ENCODE peak calls at places on chromosome X, in seven cellular contexts. N, B, H, G, M, V and U are unnamed samples.

GRCh38 chrX:69096963-69097362 is 68.3 kb downstream of the PJA1 start:
- DNase-seq in G (no peak), B (no peak), V (no peak), H (no peak), M (no peak), N (no peak), U (no peak)

GRCh38 chrX:69968956-69969355 is 80.8 kb downstream of the AWAT2 start:
- DNase-seq in B (no peak), N (no peak), V (no peak), H (no peak), M (no peak), G (no peak), U (no peak)

GRCh38 chrX:22351966-22352365 is 79.3 kb downstream of the CBLL2 start:
- DNase-seq in N (no peak), G (no peak), M (no peak), V (peak; percentile 45), B (no peak), H (no peak), U (no peak)

GRCh38 chrX:41481264-41482109 is 34.3 kb downstream of the NYX start:
- DNase-seq in H (peak; percentile 50), N (no peak), V (peak; percentile 27), M (no peak), B (no peak), G (no peak), U (peak; percentile 21)

GRCh38 chrX:3638280-3638873 is 75.1 kb downstream of the PRKX start:
- DNase-seq in G (peak; percentile 48), H (peak; percentile 75), N (no peak), B (no peak), V (peak; percentile 58), M (no peak), U (peak; percentile 16)

GRCh38 chrX:19889582-19890342 is 2.4 kb upstream of the SH3KBP1 start:
- DNase-seq in M (no peak), V (peak; percentile 70), N (no peak), B (no peak), G (peak; percentile 83), H (peak; percentile 15), U (peak; percentile 52)

GRCh38 chrX:24759786-24760185 is 66.1 kb downstream of the POLA1 start:
- DNase-seq in H (no peak), V (no peak), M (no peak), G (no peak), B (no peak), N (no peak), U (no peak)

GRCh38 chrX:10851809-10852208 is 231.4 kb upstream of the MID1 start:
- DNase-seq in M (no peak), B (no peak), H (no peak), G (no peak), N (no peak), V (no peak), U (no peak)

GRCh38 chrX:6226053-6226645 is 2.5 kb downstream of the NLGN4X start:
- DNase-seq in N (peak; percentile 73), V (no peak), B (no peak), G (no peak), H (peak; percentile 63), M (no peak), U (no peak)

GRCh38 chrX:18983711-18984380 is at the start of gene PHKA2:
- DNase-seq in H (no peak), V (peak; percentile 70), N (peak; percentile 90), B (peak; percentile 74), M (peak; percentile 48), G (no peak), U (peak; percentile 48)

GRCh38 chrX:67544871-67545771 is 1.3 kb downstream of the AR start:
- DNase-seq in G (peak; percentile 22), H (peak; percentile 48), N (peak; percentile 78), B (peak; percentile 34), M (no peak), V (peak; percentile 63), U (peak; percentile 70)

GRCh38 chrX:10749113-10749512 is 128.7 kb upstream of the MID1 start:
- DNase-seq in G (peak; percentile 14), V (peak; percentile 82), M (no peak), B (no peak), H (no peak), N (no peak), U (no peak)

GRCh38 chrX:37594755-37595382 is 23.4 kb downstream of the LANCL3 start:
- DNase-seq in G (no peak), V (no peak), N (no peak), H (no peak), M (no peak), B (no peak), U (no peak)

GRCh38 chrX:72247206-72247944 is 8.5 kb upstream of the ERCC6L start:
- DNase-seq in B (peak; percentile 43), N (no peak), M (peak; percentile 74), V (no peak), G (peak; percentile 27), H (no peak), U (no peak)

GRCh38 chrX:72238721-72239475 is at the start of gene ERCC6L:
- DNase-seq in B (peak; percentile 90), V (peak; percentile 90), N (peak; percentile 95), M (peak; percentile 87), H (peak; percentile 92), G (peak; percentile 80), U (peak; percentile 81)

GRCh38 chrX:72245461-72246089 is 6.7 kb upstream of the ERCC6L start:
- DNase-seq in B (peak; percentile 48), M (peak; percentile 67), V (peak; percentile 68), N (peak; percentile 81), G (peak; percentile 61), H (peak; percentile 71), U (peak; percentile 43)

GRCh38 chrX:72240976-72241375 is 2.1 kb upstream of the ERCC6L start:
- DNase-seq in N (no peak), M (no peak), V (no peak), H (no peak), B (no peak), G (no peak), U (no peak)

GRCh38 chrX:72243472-72243871 is 4.6 kb upstream of the ERCC6L start:
- DNase-seq in B (no peak), N (no peak), V (peak; percentile 55), G (peak; percentile 51), M (no peak), H (no peak), U (peak; percentile 21)
- H3K36me3 ChIP-seq in B (no peaks in the 10 kb centered on the region), N (no peaks in the 10 kb centered on the region), V (no peaks in the 10 kb centered on the region), G (no peaks in the 10 kb centered on the region), M (no peaks in the 10 kb centered on the region), H (no peaks in the 10 kb centered on the region), U (no peaks in the 10 kb centered on the region)

GRCh38 chrX:2492536-2493218 is 8.1 kb downstream of the DHRSX start:
- DNase-seq in G (no peak), B (no peak), H (no peak), V (no peak), M (no peak), N (no peak), U (no peak)
- H3K36me3 ChIP-seq in G (peaks cover 43% of the 10 kb centered on the region), B (peaks cover 45% of the 10 kb centered on the region), H (no peaks in the 10 kb centered on the region), V (no peaks in the 10 kb centered on the region), M (peaks cover 40% of the 10 kb centered on the region), N (peaks cover 16% of the 10 kb centered on the region), U (peaks cover 46% of the 10 kb centered on the region)

GRCh38 chrX:123625477-123625876 is 107.4 kb downstream of the THOC2 start:
- DNase-seq in M (no peak), V (no peak), N (no peak), H (no peak), G (no peak), B (no peak), U (no peak)
- H3K36me3 ChIP-seq in M (peaks cover 3% of the 10 kb centered on the region), V (peaks cover 27% of the 10 kb centered on the region), N (no peaks in the 10 kb centered on the region), H (peaks cover 9% of the 10 kb centered on the region), G (peaks cover 9% of the 10 kb centered on the region), B (peaks cover 86% of the 10 kb centered on the region), U (peaks cover 28% of the 10 kb centered on the region)

DNA sequence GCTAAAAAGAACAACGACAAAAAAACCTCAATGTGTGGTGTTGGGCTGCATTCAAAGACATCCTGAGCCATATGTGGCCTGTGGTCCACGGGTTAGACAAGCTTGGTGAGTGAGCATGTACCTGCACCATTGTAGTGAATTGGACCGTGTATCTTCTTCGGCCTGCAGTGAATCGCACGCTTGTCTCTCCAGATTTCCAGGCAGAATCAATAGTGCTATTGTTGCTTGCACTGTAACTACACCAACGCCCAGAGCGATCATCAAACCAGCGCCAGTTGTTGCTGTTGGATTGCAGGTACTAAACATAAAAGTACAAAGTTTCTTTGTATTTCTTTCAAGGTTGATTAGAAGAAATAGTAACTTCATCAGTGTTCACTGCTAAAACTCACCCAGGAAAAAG is 101.6 kb downstream of the HUWE1 start:
- DNase-seq in G (no peak), B (no peak), N (no peak), M (no peak), H (no peak), V (no peak), U (no peak)
- H3K36me3 ChIP-seq in G (peaks cover 29% of the 10 kb centered on the region), B (peaks cover 99% of the 10 kb centered on the region), N (peaks cover 8% of the 10 kb centered on the region), M (peaks cover 16% of the 10 kb centered on the region), H (peaks cover 31% of the 10 kb centered on the region), V (peaks cover 70% of the 10 kb centered on the region), U (peaks cover 88% of the 10 kb centered on the region)

GRCh38 chrX:1591863-1592127 is 391 bp downstream of the AKAP17A start:
- DNase-seq in M (no peak), G (no peak), N (no peak), B (no peak), H (peak; percentile 35), V (peak; percentile 59), U (no peak)

GRCh38 chrX:1595711-1596060 is 4.3 kb downstream of the AKAP17A start:
- DNase-seq in G (no peak), M (no peak), H (no peak), N (no peak), B (no peak), V (no peak), U (no peak)

GRCh38 chrX:1592128-1592862 is 891 bp downstream of the AKAP17A start:
- DNase-seq in G (peak; percentile 5), N (peak; percentile 77), V (peak; percentile 55), B (no peak), M (no peak), H (no peak), U (no peak)

GRCh38 chrX:1592863-1593201 is 1.4 kb downstream of the AKAP17A start:
- DNase-seq in V (peak; percentile 56), N (no peak), G (peak; percentile 21), H (no peak), M (no peak), B (no peak), U (no peak)

DNA sequence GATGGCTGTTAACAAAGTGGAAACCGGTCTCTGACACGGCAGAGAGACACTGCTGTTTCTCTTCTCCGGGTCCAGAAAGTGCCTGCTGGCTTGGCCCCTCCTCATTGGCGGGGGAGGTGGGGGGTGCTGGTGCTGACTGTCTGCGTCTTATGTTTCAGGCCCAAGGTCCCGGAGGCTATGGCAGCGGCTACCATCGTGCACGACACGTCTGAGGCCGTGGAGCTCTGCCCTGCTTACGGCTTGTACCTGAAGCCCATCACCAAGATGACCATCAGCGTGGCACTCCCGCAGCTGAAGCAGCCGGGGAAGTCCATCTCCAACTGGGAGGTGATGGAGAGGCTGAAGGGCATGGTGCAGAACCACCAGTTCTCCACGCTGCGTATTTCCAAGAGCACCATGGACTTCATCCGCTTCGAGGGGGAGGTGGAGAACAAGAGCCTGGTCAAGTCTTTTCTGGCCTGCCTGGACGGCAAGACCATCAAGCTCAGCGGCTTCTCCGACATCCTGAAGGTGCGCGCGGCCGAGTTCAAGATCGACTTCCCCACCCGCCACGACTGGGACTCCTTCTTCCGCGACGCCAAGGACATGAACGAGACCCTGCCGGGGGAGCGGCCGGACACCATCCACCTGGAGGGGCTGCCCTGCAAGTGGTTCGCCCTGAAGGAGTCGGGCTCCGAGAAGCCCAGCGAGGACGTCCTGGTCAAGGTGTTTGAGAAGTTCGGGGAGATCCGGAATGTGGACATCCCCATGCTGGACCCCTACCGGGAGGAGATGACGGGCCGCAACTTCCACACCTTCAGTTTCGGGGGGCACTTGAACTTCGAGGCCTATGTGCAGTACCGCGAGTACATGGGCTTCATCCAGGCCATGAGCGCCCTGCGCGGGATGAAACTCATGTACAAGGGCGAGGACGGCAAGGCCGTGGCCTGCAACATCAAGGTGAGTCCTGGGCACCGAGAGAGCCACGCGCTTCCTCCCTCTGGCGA is 2.2 kb downstream of the AKAP17A start:
- DNase-seq in H (no peak), N (peak; percentile 73), G (no peak), M (no peak), V (no peak), B (no peak), U (no peak)
- H3K36me3 ChIP-seq in H (no peaks in the 10 kb centered on the region), N (peaks cover 9% of the 10 kb centered on the region), G (peaks cover 46% of the 10 kb centered on the region), M (peaks cover 48% of the 10 kb centered on the region), V (peaks cover 7% of the 10 kb centered on the region), B (peaks cover 53% of the 10 kb centered on the region), U (peaks cover 58% of the 10 kb centered on the region)